ENCODE peak calls at places on chromosomes 13 and 19, in five cellular contexts. O, J, E, V and D are unnamed samples.

GRCh38 chr19:2729943-2730818 is 9.0 kb upstream of the DIRAS1 start:
- DNase-seq in O (no peak), J (no peak), E (no peak), V (no peak), D (no peak)

GRCh38 chr13:22211876-22212275 is 541.0 kb downstream of the FGF9 start:
- DNase-seq in O (no peak), J (no peak), E (no peak), V (no peak), D (no peak)

GRCh38 chr19:58117841-58118575 is 20.0 kb upstream of the ZSCAN18 start:
- DNase-seq in O (peak), J (no peak), E (no peak), V (no peak), D (no peak)

GRCh38 chr13:44352671-44353070 is 21.0 kb upstream of the SERP2 start:
- DNase-seq in O (no peak), J (no peak), E (no peak), V (no peak), D (no peak)

GRCh38 chr19:7408251-7408650 is 59.5 kb downstream of the ARHGEF18 start:
- DNase-seq in O (no peak), J (no peak), E (no peak), V (no peak), D (no peak)

GRCh38 chr13:40146063-40146462 is 490.6 kb downstream of the COG6 start:
- DNase-seq in O (no peak), J (no peak), E (no peak), V (no peak), D (no peak)

GRCh38 chr19:14404322-14404721 is 14.8 kb downstream of the DDX39A start:
- DNase-seq in O (no peak), J (no peak), E (no peak), V (peak), D (no peak)

GRCh38 chr13:110485604-110486003 is 75.9 kb downstream of the RAB20 start:
- DNase-seq in O (no peak), J (no peak), E (no peak), V (no peak), D (no peak)

GRCh38 chr13:60226507-60226906 is 62.8 kb upstream of the DIAPH3 start:
- DNase-seq in O (no peak), J (no peak), E (no peak), V (no peak), D (no peak)

GRCh38 chr13:79349011-79349410 is 57.0 kb downstream of the RBM26 start:
- DNase-seq in O (no peak), J (no peak), E (no peak), V (no peak), D (no peak)

GRCh38 chr19:11091343-11092153 is 2.3 kb downstream of the LDLR start:
- DNase-seq in O (peak), J (no peak), E (no peak), V (no peak), D (peak)

GRCh38 chr19:2235396-2236284 is 489 bp downstream of the PLEKHJ1 start:
- DNase-seq in O (no peak), J (peak), E (no peak), V (peak), D (no peak)

GRCh38 chr13:25046985-25047660 is 48.8 kb upstream of the PABPC3 start:
- DNase-seq in O (no peak), J (no peak), E (no peak), V (no peak), D (no peak)

GRCh38 chr19:2495130-2495641 is 19.3 kb downstream of the GADD45B start:
- DNase-seq in O (peak), J (peak), E (no peak), V (peak), D (peak)

GRCh38 chr19:399370-399769 is 9.6 kb downstream of the C2CD4C start:
- DNase-seq in O (no peak), J (no peak), E (no peak), V (no peak), D (no peak)

GRCh38 chr13:101473458-101473857 is 21.0 kb downstream of the ITGBL1 start:
- DNase-seq in O (no peak), J (peak), E (no peak), V (no peak), D (no peak)

GRCh38 chr13:35927554-35927953 is 203.6 kb downstream of the DCLK1 start:
- DNase-seq in O (no peak), J (no peak), E (no peak), V (no peak), D (no peak)

GRCh38 chr13:20521388-20521787 is 4.3 kb downstream of the CRYL1 start:
- DNase-seq in O (no peak), J (no peak), E (no peak), V (no peak), D (no peak)